ENCODE peak calls at places on chromosome 11, in eight cellular contexts. One of them, this sample, is unnamed.

GRCh38 chr11:64045700-64046099 is 10.0 kb downstream of the FLRT1 start:
- DNase-seq in CD8-positive, alpha-beta T cell: no peak
- DNase-seq in omental fat pad: no peak
- DNase-seq in endothelial cell: no peak
- DNase-seq in non-pigmented ciliary epithelial cell: no peak
- DNase-seq in WTC11: no peak
- DNase-seq in glomerular endothelial cell: no peak
- DNase-seq in HTR-8/SVneo: no peak
- DNase-seq in this sample: no peak

GRCh38 chr11:118930152-118930712 is 4.5 kb upstream of the BCL9L start:
- DNase-seq in CD8-positive, alpha-beta T cell: peak; percentile 80
- DNase-seq in omental fat pad: no peak
- DNase-seq in endothelial cell: peak; percentile 83
- DNase-seq in non-pigmented ciliary epithelial cell: no peak
- DNase-seq in WTC11: peak; percentile 97
- DNase-seq in glomerular endothelial cell: no peak
- DNase-seq in HTR-8/SVneo: peak; percentile 74
- DNase-seq in this sample: peak; percentile 89

GRCh38 chr11:132911186-132911585 is 621.1 kb downstream of the OPCML start:
- DNase-seq in CD8-positive, alpha-beta T cell: no peak
- DNase-seq in omental fat pad: no peak
- DNase-seq in endothelial cell: no peak
- DNase-seq in non-pigmented ciliary epithelial cell: peak; percentile 70
- DNase-seq in WTC11: no peak
- DNase-seq in glomerular endothelial cell: no peak
- DNase-seq in HTR-8/SVneo: peak; percentile 53
- DNase-seq in this sample: no peak

GRCh38 chr11:133706925-133707794 is 138.2 kb downstream of the SPATA19 start:
- DNase-seq in CD8-positive, alpha-beta T cell: no peak
- DNase-seq in omental fat pad: no peak
- DNase-seq in endothelial cell: no peak
- DNase-seq in non-pigmented ciliary epithelial cell: no peak
- DNase-seq in WTC11: no peak
- DNase-seq in glomerular endothelial cell: no peak
- DNase-seq in HTR-8/SVneo: no peak
- DNase-seq in this sample: no peak

GRCh38 chr11:133570376-133570775 is 38.1 kb upstream of the OPCML start:
- DNase-seq in CD8-positive, alpha-beta T cell: no peak
- DNase-seq in omental fat pad: no peak
- DNase-seq in endothelial cell: no peak
- DNase-seq in non-pigmented ciliary epithelial cell: no peak
- DNase-seq in WTC11: no peak
- DNase-seq in glomerular endothelial cell: no peak
- DNase-seq in HTR-8/SVneo: no peak
- DNase-seq in this sample: no peak

GRCh38 chr11:25859776-25860175 is 472.2 kb upstream of the ANO3 start:
- DNase-seq in CD8-positive, alpha-beta T cell: no peak
- DNase-seq in omental fat pad: no peak
- DNase-seq in endothelial cell: no peak
- DNase-seq in non-pigmented ciliary epithelial cell: no peak
- DNase-seq in WTC11: no peak
- DNase-seq in glomerular endothelial cell: no peak
- DNase-seq in HTR-8/SVneo: no peak
- DNase-seq in this sample: no peak

GRCh38 chr11:108663154-108663877 is 1.6 kb upstream of the DDX10 start:
- DNase-seq in CD8-positive, alpha-beta T cell: no peak
- DNase-seq in omental fat pad: no peak
- DNase-seq in endothelial cell: no peak
- DNase-seq in non-pigmented ciliary epithelial cell: no peak
- DNase-seq in WTC11: no peak
- DNase-seq in glomerular endothelial cell: no peak
- DNase-seq in HTR-8/SVneo: no peak
- DNase-seq in this sample: no peak

GRCh38 chr11:69040581-69041260 is 8.0 kb upstream of the TPCN2 start:
- DNase-seq in CD8-positive, alpha-beta T cell: no peak
- DNase-seq in omental fat pad: no peak
- DNase-seq in endothelial cell: no peak
- DNase-seq in non-pigmented ciliary epithelial cell: peak; percentile 38
- DNase-seq in WTC11: no peak
- DNase-seq in glomerular endothelial cell: no peak
- DNase-seq in HTR-8/SVneo: no peak
- DNase-seq in this sample: no peak

GRCh38 chr11:132248585-132248984 is 878.2 kb downstream of the NTM start:
- DNase-seq in CD8-positive, alpha-beta T cell: no peak
- DNase-seq in omental fat pad: no peak
- DNase-seq in endothelial cell: no peak
- DNase-seq in non-pigmented ciliary epithelial cell: no peak
- DNase-seq in WTC11: no peak
- DNase-seq in glomerular endothelial cell: no peak
- DNase-seq in HTR-8/SVneo: no peak
- DNase-seq in this sample: no peak

GRCh38 chr11:89405629-89406028 is 85.5 kb downstream of the NOX4 start:
- DNase-seq in CD8-positive, alpha-beta T cell: no peak
- DNase-seq in omental fat pad: no peak
- DNase-seq in endothelial cell: no peak
- DNase-seq in non-pigmented ciliary epithelial cell: no peak
- DNase-seq in WTC11: no peak
- DNase-seq in glomerular endothelial cell: no peak
- DNase-seq in HTR-8/SVneo: no peak
- DNase-seq in this sample: no peak

GRCh38 chr11:43489869-43490465 is 131.2 kb downstream of the TTC17 start:
- DNase-seq in CD8-positive, alpha-beta T cell: no peak
- DNase-seq in omental fat pad: no peak
- DNase-seq in endothelial cell: no peak
- DNase-seq in non-pigmented ciliary epithelial cell: no peak
- DNase-seq in WTC11: no peak
- DNase-seq in glomerular endothelial cell: no peak
- DNase-seq in HTR-8/SVneo: no peak
- DNase-seq in this sample: no peak

GRCh38 chr11:20259506-20259905 is 99.2 kb upstream of the DBX1 start:
- DNase-seq in CD8-positive, alpha-beta T cell: no peak
- DNase-seq in omental fat pad: no peak
- DNase-seq in endothelial cell: no peak
- DNase-seq in non-pigmented ciliary epithelial cell: no peak
- DNase-seq in WTC11: no peak
- DNase-seq in glomerular endothelial cell: no peak
- DNase-seq in HTR-8/SVneo: no peak
- DNase-seq in this sample: no peak

GRCh38 chr11:86888164-86888977 is 66.8 kb downstream of the FZD4 start:
- DNase-seq in CD8-positive, alpha-beta T cell: no peak
- DNase-seq in omental fat pad: no peak
- DNase-seq in endothelial cell: no peak
- DNase-seq in non-pigmented ciliary epithelial cell: peak; percentile 54
- DNase-seq in WTC11: no peak
- DNase-seq in glomerular endothelial cell: no peak
- DNase-seq in HTR-8/SVneo: peak; percentile 25
- DNase-seq in this sample: no peak

GRCh38 chr11:61851128-61851899 is 23.2 kb downstream of the FADS2 start:
- DNase-seq in CD8-positive, alpha-beta T cell: no peak
- DNase-seq in omental fat pad: no peak
- DNase-seq in endothelial cell: no peak
- DNase-seq in non-pigmented ciliary epithelial cell: no peak
- DNase-seq in WTC11: no peak
- DNase-seq in glomerular endothelial cell: no peak
- DNase-seq in HTR-8/SVneo: no peak
- DNase-seq in this sample: no peak